ENCODE peak calls at places on chromosomes 16 and 17, in four cellular contexts. O, A, B and R are unnamed samples.

GRCh38 chr16:27330542-27330941 is 16.8 kb downstream of the IL4R start:
- DNase-seq in O (peak; percentile 98), A (no peak), B (peak; percentile 86), R (no peak)

GRCh38 chr16:75108792-75109731 is 7.5 kb downstream of the LDHD start:
- DNase-seq in O (peak; percentile 96), A (peak; percentile 94), B (peak; percentile 90), R (peak; percentile 52)

GRCh38 chr17:31452101-31452500 is 60.6 kb downstream of the RAB11FIP4 start:
- DNase-seq in O (peak; percentile 8), A (no peak), B (no peak), R (no peak)

GRCh38 chr16:89096768-89097527 is 3.3 kb downstream of the ACSF3 start:
- DNase-seq in O (peak; percentile 12), A (no peak), B (no peak), R (peak; percentile 32)

GRCh38 chr17:43169561-43170139 is 1.4 kb upstream of the NBR1 start:
- DNase-seq in O (peak; percentile 26), A (peak; percentile 17), B (peak; percentile 48), R (no peak)

GRCh38 chr16:85064186-85064585 is 36.6 kb downstream of the KIAA0513 start:
- DNase-seq in O (no peak), A (no peak), B (no peak), R (no peak)

GRCh38 chr16:4477966-4478365 is 1.8 kb downstream of the HMOX2 start:
- DNase-seq in O (peak; percentile 61), A (no peak), B (no peak), R (no peak)

GRCh38 chr16:20637247-20637646 is 60.2 kb downstream of the ACSM1 start:
- DNase-seq in O (no peak), A (no peak), B (no peak), R (no peak)

GRCh38 chr17:72976971-72977767 is 115.3 kb downstream of the SLC39A11 start:
- DNase-seq in O (peak; percentile 95), A (no peak), B (peak; percentile 26), R (no peak)

GRCh38 chr16:89060207-89060794 is 33.4 kb upstream of the ACSF3 start:
- DNase-seq in O (no peak), A (no peak), B (no peak), R (no peak)

DNA sequence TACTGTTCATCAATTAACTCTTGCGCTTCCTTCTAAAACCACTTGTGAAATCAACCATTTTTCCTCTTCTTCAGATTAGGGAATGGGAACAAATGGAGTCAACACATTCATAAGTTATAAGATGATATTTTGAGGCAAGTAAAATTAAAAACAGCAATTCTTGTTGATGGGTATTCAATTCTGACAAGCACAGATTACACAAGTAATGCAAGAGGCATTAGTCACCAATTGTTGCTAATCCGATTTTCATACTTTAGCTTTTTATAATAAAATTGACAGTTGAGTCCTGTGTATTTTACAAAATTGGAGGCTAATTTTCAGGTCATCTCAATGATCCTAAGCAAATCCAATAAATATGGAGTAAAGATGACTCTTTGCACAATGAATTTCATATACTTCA is 918.4 kb upstream of the SOX9 start:
- DNase-seq in O (no peak), A (no peak), B (no peak), R (no peak)
- H3K9me3 ChIP-seq in O (no peaks in the 10 kb centered on the region), A (no peaks in the 10 kb centered on the region), B (no peaks in the 10 kb centered on the region), R (no peaks in the 10 kb centered on the region)

GRCh38 chr16:879461-879861 is 78.9 kb upstream of the GNG13 start:
- DNase-seq in O (no peak), A (no peak), B (no peak), R (no peak)

GRCh38 chr16:881219-882097 is 80.9 kb upstream of the GNG13 start:
- DNase-seq in O (no peak), A (no peak), B (no peak), R (no peak)

GRCh38 chr16:878886-879285 is 78.4 kb upstream of the GNG13 start:
- DNase-seq in O (no peak), A (no peak), B (no peak), R (no peak)

GRCh38 chr16:880471-881171 is 80.1 kb upstream of the GNG13 start:
- DNase-seq in O (no peak), A (no peak), B (no peak), R (no peak)

DNA sequence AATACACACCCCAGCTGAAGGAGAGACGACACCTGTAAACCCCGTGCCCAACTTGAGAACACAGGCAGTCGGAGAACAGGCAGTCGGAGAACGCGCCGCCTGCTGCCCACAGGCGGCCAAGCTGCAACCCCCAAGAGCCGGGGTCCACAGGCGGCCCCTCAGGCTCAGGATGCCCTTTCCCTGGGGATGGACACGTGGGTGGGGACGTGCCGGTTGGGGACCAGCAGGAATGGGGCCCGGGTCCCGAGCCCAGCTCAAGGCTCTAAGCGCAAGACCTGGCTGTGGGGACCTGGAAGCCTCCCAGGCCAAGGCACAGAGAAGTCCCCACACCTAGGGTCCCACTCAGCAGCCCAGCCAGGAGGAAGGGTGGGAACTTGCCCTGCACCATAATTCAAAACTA is 79.5 kb upstream of the GNG13 start:
- DNase-seq in O (no peak), A (no peak), B (no peak), R (no peak)
- H3K9me3 ChIP-seq in O (peaks cover 10% of the 10 kb centered on the region), A (peaks cover 6% of the 10 kb centered on the region), B (no peaks in the 10 kb centered on the region), R (no peaks in the 10 kb centered on the region)

DNA sequence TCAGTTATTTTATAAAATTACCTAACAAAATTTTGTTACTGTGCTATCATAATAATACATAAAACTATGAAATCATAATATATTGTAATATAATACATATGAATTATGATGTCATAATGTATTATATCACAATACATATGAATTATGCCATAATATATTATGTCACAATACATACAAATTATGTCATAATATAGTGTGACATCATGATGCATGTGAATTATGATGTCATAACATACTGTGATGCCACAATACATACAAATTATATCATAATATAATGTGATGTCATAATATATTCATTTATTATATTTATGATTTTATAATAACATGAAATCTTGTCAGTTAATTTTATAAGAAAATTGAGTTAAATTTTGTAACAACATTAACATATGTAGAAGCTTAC is 2021.6 kb downstream of the TP53TG3F start:
- DNase-seq in O (no peak), A (no peak), B (no peak), R (no peak)
- H3K9me3 ChIP-seq in O (peaks cover 5% of the 10 kb centered on the region), A (peaks cover 5% of the 10 kb centered on the region), B (no peaks in the 10 kb centered on the region), R (peaks cover 5% of the 10 kb centered on the region)

DNA sequence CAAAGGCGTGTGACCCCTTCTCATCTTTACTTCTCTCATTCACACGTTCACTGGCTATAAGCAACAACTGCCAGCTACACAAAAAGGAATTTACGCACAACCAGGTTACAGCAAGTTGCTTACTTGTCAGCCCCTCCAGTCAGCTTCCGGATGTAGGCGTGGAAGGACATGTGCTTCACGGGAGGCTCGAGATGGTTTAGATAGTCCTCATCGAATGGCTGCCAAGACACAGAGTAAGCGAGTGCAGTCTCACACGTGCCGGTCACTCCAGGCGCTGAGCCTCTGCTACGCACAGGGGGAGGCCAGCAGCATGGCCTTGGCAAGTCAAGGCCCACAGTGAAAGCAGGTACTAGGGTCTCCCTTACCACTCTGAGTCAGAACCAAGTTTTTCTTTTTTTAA is 28.3 kb downstream of the NPLOC4 start:
- DNase-seq in O (no peak), A (no peak), B (no peak), R (no peak)
- H3K9me3 ChIP-seq in O (no peaks in the 10 kb centered on the region), A (no peaks in the 10 kb centered on the region), B (no peaks in the 10 kb centered on the region), R (no peaks in the 10 kb centered on the region)